ENCODE peak calls at places on chromosome 10, in seven cellular contexts. W is left lung; L is ELF-1; Y is Ammon's horn; R is AG08395; Z is Kasumi-1; N is effector memory CD8-positive, alpha-beta T cell. S is an unnamed sample.

GRCh38 chr10:78307576-78307975 is 273.9 kb downstream of the RPS24 start:
- DNase-seq in W (no peak), L (no peak), Y (peak; percentile 39), R (no peak), Z (no peak), N (no peak), S (no peak)

GRCh38 chr10:124030711-124031110 is 62.7 kb downstream of the CHST15 start:
- DNase-seq in W (no peak), L (no peak), Y (no peak), R (no peak), Z (no peak), N (no peak), S (no peak)

GRCh38 chr10:124941823-124942222 is at the start of gene ZRANB1:
- DNase-seq in W (no peak), L (no peak), Y (no peak), R (no peak), Z (no peak), N (no peak), S (no peak)

GRCh38 chr10:34236927-34237326 is 578.2 kb downstream of the PARD3 start:
- DNase-seq in W (no peak), L (no peak), Y (no peak), R (no peak), Z (peak; percentile 50), N (no peak), S (no peak)

GRCh38 chr10:50512743-50513416 is 110.9 kb downstream of the SGMS1 start:
- DNase-seq in W (no peak), L (no peak), Y (no peak), R (no peak), Z (no peak), N (peak; percentile 26), S (peak; percentile 51)

GRCh38 chr10:132064082-132064755 is 1.5 kb upstream of the JAKMIP3 start:
- DNase-seq in W (peak; percentile 75), L (no peak), Y (peak; percentile 82), R (no peak), Z (no peak), N (no peak), S (no peak)

GRCh38 chr10:52466464-52466863 is 152.4 kb downstream of the DKK1 start:
- DNase-seq in W (no peak), L (peak; percentile 22), Y (peak; percentile 55), R (peak; percentile 52), Z (peak; percentile 94), N (no peak), S (no peak)

GRCh38 chr10:100106865-100107264 is 25.2 kb upstream of the CPN1 start:
- DNase-seq in W (no peak), L (no peak), Y (no peak), R (no peak), Z (no peak), N (no peak), S (no peak)

GRCh38 chr10:34171957-34172527 is 643.1 kb downstream of the PARD3 start:
- DNase-seq in W (no peak), L (no peak), Y (no peak), R (peak; percentile 75), Z (no peak), N (no peak), S (no peak)

GRCh38 chr10:4266387-4267083 is 481.5 kb upstream of the KLF6 start:
- DNase-seq in W (no peak), L (no peak), Y (no peak), R (peak; percentile 20), Z (peak; percentile 15), N (no peak), S (no peak)

GRCh38 chr10:107546986-107547385 is 382.5 kb upstream of the SORCS1 start:
- DNase-seq in W (no peak), L (no peak), Y (no peak), R (no peak), Z (no peak), N (no peak), S (no peak)

GRCh38 chr10:21732067-21732772 is 198.2 kb downstream of the MLLT10 start:
- DNase-seq in W (no peak), L (peak; percentile 92), Y (peak; percentile 90), R (peak; percentile 82), Z (peak; percentile 92), N (peak; percentile 9), S (peak; percentile 57)

GRCh38 chr10:129038490-129039011 is 428.5 kb upstream of the MGMT start:
- DNase-seq in W (no peak), L (no peak), Y (no peak), R (no peak), Z (no peak), N (no peak), S (no peak)

GRCh38 chr10:116796910-116797513 is 52.3 kb upstream of the ENO4 start:
- DNase-seq in W (no peak), L (peak; percentile 83), Y (peak; percentile 78), R (peak; percentile 83), Z (peak; percentile 72), N (peak; percentile 39), S (peak; percentile 78)

GRCh38 chr10:5400843-5401242 is 3.8 kb downstream of the TUBAL3 start:
- DNase-seq in W (no peak), L (no peak), Y (no peak), R (no peak), Z (no peak), N (no peak), S (no peak)

GRCh38 chr10:124091646-124092269 is 1.6 kb downstream of the CHST15 start:
- DNase-seq in W (peak; percentile 92), L (peak; percentile 60), Y (peak; percentile 39), R (peak; percentile 40), Z (no peak), N (no peak), S (peak; percentile 24)

GRCh38 chr10:96606216-96606615 is 19.4 kb upstream of the TM9SF3 start:
- DNase-seq in W (no peak), L (peak; percentile 62), Y (no peak), R (peak; percentile 62), Z (no peak), N (no peak), S (no peak)

GRCh38 chr10:71493741-71494140 is 97.0 kb downstream of the CDH23 start:
- DNase-seq in W (no peak), L (no peak), Y (no peak), R (no peak), Z (no peak), N (no peak), S (no peak)

GRCh38 chr10:57955076-57955475 is 312.6 kb downstream of the IPMK start:
- DNase-seq in W (no peak), L (no peak), Y (no peak), R (peak; percentile 22), Z (no peak), N (no peak), S (no peak)

GRCh38 chr10:99612167-99612831 is 7.9 kb downstream of the SLC25A28 start:
- DNase-seq in W (no peak), L (peak; percentile 80), Y (peak; percentile 67), R (peak; percentile 82), Z (peak; percentile 90), N (peak; percentile 31), S (peak; percentile 26)